ENCODE peak calls at places on chromosomes 2 and 18, in eight cellular contexts. One of them, this sample, is unnamed.

GRCh38 chr2:110931648-110932047 is 189.1 kb upstream of the BCL2L11 start:
- DNase-seq in HEK293T: no peak
- DNase-seq in stomach: no peak
- DNase-seq in T1000: no peak
- DNase-seq in cardiac muscle cell: no peak
- DNase-seq in stimulated activated CD4-positive, alpha-beta T cell treated with anti-CD3 and anti-CD28 coated beads, Interleukin-2, amount 100 ng/mL, for 24 hours: no peak
- DNase-seq in fibroblast of pulmonary artery: peak; percentile 61
- DNase-seq in CD8-positive, alpha-beta T cell: no peak
- DNase-seq in this sample: no peak

GRCh38 chr2:25964891-25965290 is 17.4 kb downstream of the KIF3C start:
- DNase-seq in HEK293T: no peak
- DNase-seq in stomach: no peak
- DNase-seq in T1000: no peak
- DNase-seq in cardiac muscle cell: no peak
- DNase-seq in stimulated activated CD4-positive, alpha-beta T cell treated with anti-CD3 and anti-CD28 coated beads, Interleukin-2, amount 100 ng/mL, for 24 hours: no peak
- DNase-seq in fibroblast of pulmonary artery: no peak
- DNase-seq in CD8-positive, alpha-beta T cell: no peak
- DNase-seq in this sample: no peak

GRCh38 chr2:85248741-85249524 is 78.9 kb downstream of the TGOLN2 start:
- DNase-seq in HEK293T: no peak
- DNase-seq in stomach: no peak
- DNase-seq in T1000: peak; percentile 61
- DNase-seq in cardiac muscle cell: no peak
- DNase-seq in stimulated activated CD4-positive, alpha-beta T cell treated with anti-CD3 and anti-CD28 coated beads, Interleukin-2, amount 100 ng/mL, for 24 hours: no peak
- DNase-seq in fibroblast of pulmonary artery: peak; percentile 96
- DNase-seq in CD8-positive, alpha-beta T cell: no peak
- DNase-seq in this sample: no peak

GRCh38 chr2:169658877-169659276 is 35.3 kb downstream of the CFAP210 start:
- DNase-seq in HEK293T: no peak
- DNase-seq in stomach: no peak
- DNase-seq in T1000: no peak
- DNase-seq in cardiac muscle cell: no peak
- DNase-seq in stimulated activated CD4-positive, alpha-beta T cell treated with anti-CD3 and anti-CD28 coated beads, Interleukin-2, amount 100 ng/mL, for 24 hours: no peak
- DNase-seq in fibroblast of pulmonary artery: no peak
- DNase-seq in CD8-positive, alpha-beta T cell: no peak
- DNase-seq in this sample: no peak

GRCh38 chr18:3498705-3499451 is 48.9 kb downstream of the TGIF1 start:
- DNase-seq in HEK293T: peak; percentile 50
- DNase-seq in stomach: peak; percentile 37
- DNase-seq in T1000: no peak
- DNase-seq in cardiac muscle cell: peak; percentile 77
- DNase-seq in stimulated activated CD4-positive, alpha-beta T cell treated with anti-CD3 and anti-CD28 coated beads, Interleukin-2, amount 100 ng/mL, for 24 hours: peak; percentile 33
- DNase-seq in fibroblast of pulmonary artery: peak; percentile 42
- DNase-seq in CD8-positive, alpha-beta T cell: no peak
- DNase-seq in this sample: no peak

GRCh38 chr2:9950521-9951271 is 797 bp upstream of the GRHL1 start:
- DNase-seq in HEK293T: no peak
- DNase-seq in stomach: peak; percentile 51
- DNase-seq in T1000: no peak
- DNase-seq in cardiac muscle cell: peak; percentile 72
- DNase-seq in stimulated activated CD4-positive, alpha-beta T cell treated with anti-CD3 and anti-CD28 coated beads, Interleukin-2, amount 100 ng/mL, for 24 hours: peak; percentile 47
- DNase-seq in fibroblast of pulmonary artery: no peak
- DNase-seq in CD8-positive, alpha-beta T cell: no peak
- DNase-seq in this sample: no peak

GRCh38 chr2:239264838-239265651 is 135.8 kb downstream of the HDAC4 start:
- DNase-seq in HEK293T: no peak
- DNase-seq in stomach: peak; percentile 26
- DNase-seq in T1000: no peak
- DNase-seq in cardiac muscle cell: peak; percentile 53
- DNase-seq in stimulated activated CD4-positive, alpha-beta T cell treated with anti-CD3 and anti-CD28 coated beads, Interleukin-2, amount 100 ng/mL, for 24 hours: peak; percentile 47
- DNase-seq in fibroblast of pulmonary artery: peak; percentile 68
- DNase-seq in CD8-positive, alpha-beta T cell: peak; percentile 49
- DNase-seq in this sample: peak; percentile 57

GRCh38 chr2:172977330-172978052 is 98.2 kb upstream of the MAP3K20 start:
- DNase-seq in HEK293T: no peak
- DNase-seq in stomach: no peak
- DNase-seq in T1000: no peak
- DNase-seq in cardiac muscle cell: peak; percentile 25
- DNase-seq in stimulated activated CD4-positive, alpha-beta T cell treated with anti-CD3 and anti-CD28 coated beads, Interleukin-2, amount 100 ng/mL, for 24 hours: no peak
- DNase-seq in fibroblast of pulmonary artery: no peak
- DNase-seq in CD8-positive, alpha-beta T cell: no peak
- DNase-seq in this sample: no peak

GRCh38 chr2:19949071-19949470 is 40.8 kb downstream of the WDR35 start:
- DNase-seq in HEK293T: no peak
- DNase-seq in stomach: no peak
- DNase-seq in T1000: no peak
- DNase-seq in cardiac muscle cell: no peak
- DNase-seq in stimulated activated CD4-positive, alpha-beta T cell treated with anti-CD3 and anti-CD28 coated beads, Interleukin-2, amount 100 ng/mL, for 24 hours: no peak
- DNase-seq in fibroblast of pulmonary artery: peak; percentile 68
- DNase-seq in CD8-positive, alpha-beta T cell: no peak
- DNase-seq in this sample: no peak

GRCh38 chr18:64110692-64111480 is 38.0 kb downstream of the LINC00305 start:
- DNase-seq in HEK293T: no peak
- DNase-seq in stomach: no peak
- DNase-seq in T1000: no peak
- DNase-seq in cardiac muscle cell: no peak
- DNase-seq in stimulated activated CD4-positive, alpha-beta T cell treated with anti-CD3 and anti-CD28 coated beads, Interleukin-2, amount 100 ng/mL, for 24 hours: no peak
- DNase-seq in fibroblast of pulmonary artery: peak; percentile 18
- DNase-seq in CD8-positive, alpha-beta T cell: no peak
- DNase-seq in this sample: no peak

GRCh38 chr2:98794214-98794810 is 63.4 kb upstream of the MGAT4A start:
- DNase-seq in HEK293T: no peak
- DNase-seq in stomach: no peak
- DNase-seq in T1000: no peak
- DNase-seq in cardiac muscle cell: no peak
- DNase-seq in stimulated activated CD4-positive, alpha-beta T cell treated with anti-CD3 and anti-CD28 coated beads, Interleukin-2, amount 100 ng/mL, for 24 hours: no peak
- DNase-seq in fibroblast of pulmonary artery: no peak
- DNase-seq in CD8-positive, alpha-beta T cell: no peak
- DNase-seq in this sample: no peak

GRCh38 chr2:12856934-12857660 is 140.4 kb downstream of the TRIB2 start:
- DNase-seq in HEK293T: no peak
- DNase-seq in stomach: no peak
- DNase-seq in T1000: no peak
- DNase-seq in cardiac muscle cell: no peak
- DNase-seq in stimulated activated CD4-positive, alpha-beta T cell treated with anti-CD3 and anti-CD28 coated beads, Interleukin-2, amount 100 ng/mL, for 24 hours: no peak
- DNase-seq in fibroblast of pulmonary artery: peak; percentile 83
- DNase-seq in CD8-positive, alpha-beta T cell: peak; percentile 12
- DNase-seq in this sample: no peak

GRCh38 chr18:47184419-47185050 is 8.4 kb upstream of the IER3IP1 start:
- DNase-seq in HEK293T: no peak
- DNase-seq in stomach: no peak
- DNase-seq in T1000: no peak
- DNase-seq in cardiac muscle cell: no peak
- DNase-seq in stimulated activated CD4-positive, alpha-beta T cell treated with anti-CD3 and anti-CD28 coated beads, Interleukin-2, amount 100 ng/mL, for 24 hours: no peak
- DNase-seq in fibroblast of pulmonary artery: peak; percentile 70
- DNase-seq in CD8-positive, alpha-beta T cell: no peak
- DNase-seq in this sample: no peak

GRCh38 chr2:207747653-207748560 is 21.8 kb downstream of the FZD5 start:
- DNase-seq in HEK293T: no peak
- DNase-seq in stomach: no peak
- DNase-seq in T1000: no peak
- DNase-seq in cardiac muscle cell: no peak
- DNase-seq in stimulated activated CD4-positive, alpha-beta T cell treated with anti-CD3 and anti-CD28 coated beads, Interleukin-2, amount 100 ng/mL, for 24 hours: no peak
- DNase-seq in fibroblast of pulmonary artery: no peak
- DNase-seq in CD8-positive, alpha-beta T cell: no peak
- DNase-seq in this sample: no peak

GRCh38 chr18:79681484-79682387 is 2.1 kb downstream of the CTDP1 start:
- DNase-seq in HEK293T: no peak
- DNase-seq in stomach: no peak
- DNase-seq in T1000: no peak
- DNase-seq in cardiac muscle cell: no peak
- DNase-seq in stimulated activated CD4-positive, alpha-beta T cell treated with anti-CD3 and anti-CD28 coated beads, Interleukin-2, amount 100 ng/mL, for 24 hours: peak; percentile 74
- DNase-seq in fibroblast of pulmonary artery: no peak
- DNase-seq in CD8-positive, alpha-beta T cell: peak; percentile 42
- DNase-seq in this sample: peak; percentile 30

GRCh38 chr2:45596761-45597160 is 14.3 kb downstream of the SRBD1 start:
- DNase-seq in HEK293T: no peak
- DNase-seq in stomach: no peak
- DNase-seq in T1000: no peak
- DNase-seq in cardiac muscle cell: no peak
- DNase-seq in stimulated activated CD4-positive, alpha-beta T cell treated with anti-CD3 and anti-CD28 coated beads, Interleukin-2, amount 100 ng/mL, for 24 hours: no peak
- DNase-seq in fibroblast of pulmonary artery: no peak
- DNase-seq in CD8-positive, alpha-beta T cell: no peak
- DNase-seq in this sample: no peak

GRCh38 chr2:46666044-46666662 is 186.8 kb downstream of the TMEM247 start:
- DNase-seq in HEK293T: no peak
- DNase-seq in stomach: no peak
- DNase-seq in T1000: no peak
- DNase-seq in cardiac muscle cell: no peak
- DNase-seq in stimulated activated CD4-positive, alpha-beta T cell treated with anti-CD3 and anti-CD28 coated beads, Interleukin-2, amount 100 ng/mL, for 24 hours: no peak
- DNase-seq in fibroblast of pulmonary artery: no peak
- DNase-seq in CD8-positive, alpha-beta T cell: no peak
- DNase-seq in this sample: no peak

GRCh38 chr18:21669736-21670135 is 34.8 kb downstream of the ABHD3 start:
- DNase-seq in HEK293T: no peak
- DNase-seq in stomach: no peak
- DNase-seq in T1000: no peak
- DNase-seq in cardiac muscle cell: no peak
- DNase-seq in stimulated activated CD4-positive, alpha-beta T cell treated with anti-CD3 and anti-CD28 coated beads, Interleukin-2, amount 100 ng/mL, for 24 hours: no peak
- DNase-seq in fibroblast of pulmonary artery: no peak
- DNase-seq in CD8-positive, alpha-beta T cell: no peak
- DNase-seq in this sample: no peak

GRCh38 chr18:79396431-79397287 is 929 bp downstream of the NFATC1 start:
- DNase-seq in HEK293T: no peak
- DNase-seq in stomach: no peak
- DNase-seq in T1000: no peak
- DNase-seq in cardiac muscle cell: peak; percentile 71
- DNase-seq in stimulated activated CD4-positive, alpha-beta T cell treated with anti-CD3 and anti-CD28 coated beads, Interleukin-2, amount 100 ng/mL, for 24 hours: peak; percentile 64
- DNase-seq in fibroblast of pulmonary artery: peak; percentile 50
- DNase-seq in CD8-positive, alpha-beta T cell: peak; percentile 41
- DNase-seq in this sample: peak; percentile 40

GRCh38 chr2:235042576-235043515 is 91.0 kb downstream of the SH3BP4 start:
- DNase-seq in HEK293T: no peak
- DNase-seq in stomach: no peak
- DNase-seq in T1000: no peak
- DNase-seq in cardiac muscle cell: no peak
- DNase-seq in stimulated activated CD4-positive, alpha-beta T cell treated with anti-CD3 and anti-CD28 coated beads, Interleukin-2, amount 100 ng/mL, for 24 hours: no peak
- DNase-seq in fibroblast of pulmonary artery: no peak
- DNase-seq in CD8-positive, alpha-beta T cell: no peak
- DNase-seq in this sample: no peak

GRCh38 chr2:27042159-27042661 is 9.3 kb upstream of the AGBL5 start:
- DNase-seq in HEK293T: no peak
- DNase-seq in stomach: no peak
- DNase-seq in T1000: no peak
- DNase-seq in cardiac muscle cell: no peak
- DNase-seq in stimulated activated CD4-positive, alpha-beta T cell treated with anti-CD3 and anti-CD28 coated beads, Interleukin-2, amount 100 ng/mL, for 24 hours: no peak
- DNase-seq in fibroblast of pulmonary artery: no peak
- DNase-seq in CD8-positive, alpha-beta T cell: no peak
- DNase-seq in this sample: no peak

GRCh38 chr2:159516241-159516758 is 100.0 kb downstream of the BAZ2B start:
- DNase-seq in HEK293T: peak; percentile 9
- DNase-seq in stomach: no peak
- DNase-seq in T1000: no peak
- DNase-seq in cardiac muscle cell: peak; percentile 9
- DNase-seq in stimulated activated CD4-positive, alpha-beta T cell treated with anti-CD3 and anti-CD28 coated beads, Interleukin-2, amount 100 ng/mL, for 24 hours: no peak
- DNase-seq in fibroblast of pulmonary artery: peak; percentile 39
- DNase-seq in CD8-positive, alpha-beta T cell: no peak
- DNase-seq in this sample: no peak

This sample was measured in stimulated activated naive CD4-positive, alpha-beta T cell treated with Interleukin-2 at 50 U/mL for 16 hours.